ENCODE peak calls at places on chromosomes 1 and 21, in four cellular contexts. U is GM23248, P is fibroblast of lung, O is mesendoderm. S is an unnamed sample.

GRCh38 chr1:26581287-26581651 is 51.7 kb downstream of the RPS6KA1 start:
- DNase-seq in U (no peak), P (no peak), O (no peak), S (no peak)

GRCh38 chr1:38973659-38974437 is 17.2 kb upstream of the AKIRIN1 start:
- DNase-seq in U (no peak), P (no peak), O (no peak), S (no peak)

GRCh38 chr1:29408831-29409605 is 172.7 kb downstream of the PTPRU start:
- DNase-seq in U (no peak), P (no peak), O (no peak), S (no peak)

GRCh38 chr1:215005078-215005477 is 77.5 kb upstream of the KCNK2 start:
- DNase-seq in U (peak; percentile 68), P (no peak), O (no peak), S (peak; percentile 76)

GRCh38 chr1:47931395-47931794 is 65.8 kb downstream of the TRABD2B start:
- DNase-seq in U (no peak), P (no peak), O (peak; percentile 47), S (no peak)

GRCh38 chr21:46509760-46510159 is 51.1 kb downstream of the DIP2A start:
- DNase-seq in U (no peak), P (no peak), O (no peak), S (no peak)

GRCh38 chr1:13864760-13865159 is 164.8 kb downstream of the PRDM2 start:
- DNase-seq in U (peak; percentile 43), P (no peak), O (no peak), S (no peak)

GRCh38 chr21:31236528-31236927 is 107.5 kb downstream of the TIAM1 start:
- DNase-seq in U (peak; percentile 6), P (peak; percentile 63), O (no peak), S (no peak)

GRCh38 chr1:221839794-221840395 is 98.0 kb upstream of the DUSP10 start:
- DNase-seq in U (peak; percentile 86), P (peak; percentile 61), O (peak; percentile 40), S (peak; percentile 69)

GRCh38 chr1:154729031-154729442 is 121.1 kb upstream of the ADAR start:
- DNase-seq in U (peak; percentile 53), P (peak; percentile 68), O (peak; percentile 46), S (no peak)

GRCh38 chr1:245953876-245954660 is 553.0 kb downstream of the SMYD3 start:
- DNase-seq in U (peak; percentile 37), P (no peak), O (no peak), S (peak; percentile 51)

DNA sequence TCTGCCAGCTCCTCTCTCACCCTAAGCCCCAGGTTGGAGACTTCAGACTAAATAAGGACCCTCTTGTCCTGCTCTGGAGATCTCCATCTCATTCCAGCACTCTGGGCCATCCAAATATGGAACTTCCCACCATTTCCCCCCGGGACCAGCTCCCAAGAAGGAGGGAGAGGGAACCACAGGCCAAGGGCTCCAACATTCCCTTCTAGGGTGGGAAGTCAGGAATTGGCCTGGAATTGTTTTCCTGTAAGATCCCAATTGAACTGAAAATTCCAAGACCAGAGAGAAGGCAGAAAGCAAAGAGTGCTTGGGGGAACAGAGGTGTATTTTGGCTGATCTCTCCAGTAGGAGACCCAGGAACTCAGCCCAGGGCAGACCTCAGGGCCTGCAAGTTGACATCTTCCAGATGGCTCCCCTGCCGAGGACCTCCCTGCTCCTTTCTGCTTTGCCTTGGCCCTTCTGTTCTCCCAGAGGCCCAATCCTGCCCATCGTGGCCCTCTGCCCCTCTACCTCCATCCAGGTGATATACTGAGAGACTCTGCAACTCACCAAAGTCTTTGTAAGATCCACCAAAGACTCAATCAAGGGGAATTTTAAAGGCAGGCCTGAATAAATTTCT is 14.9 kb downstream of the CSRP1 start:
- DNase-seq in U (no peak), P (no peak), O (no peak), S (no peak)
- H3K9ac ChIP-seq in U (no peak overlapping the region), P (no peak overlapping the region), O (no peak overlapping the region), S (no peak overlapping the region)

GRCh38 chr1:183887826-183888819 is 83.2 kb downstream of the RGL1 start:
- DNase-seq in U (no peak), P (peak; percentile 86), O (no peak), S (no peak)
- H3K4me1 ChIP-seq in U (no peaks in the 10 kb centered on the region), P (peaks cover 4% of the 10 kb centered on the region), O (peaks cover 1% of the 10 kb centered on the region), S (peaks cover 28% of the 10 kb centered on the region)

GRCh38 chr1:55224729-55225128 is 9.6 kb upstream of the USP24 start:
- DNase-seq in U (no peak), P (no peak), O (no peak), S (no peak)

GRCh38 chr1:55222152-55222551 is 7.0 kb upstream of the USP24 start:
- DNase-seq in U (no peak), P (no peak), O (no peak), S (no peak)

GRCh38 chr1:55230654-55231053 is 15.5 kb upstream of the USP24 start:
- DNase-seq in U (no peak), P (peak; percentile 4), O (no peak), S (no peak)

DNA sequence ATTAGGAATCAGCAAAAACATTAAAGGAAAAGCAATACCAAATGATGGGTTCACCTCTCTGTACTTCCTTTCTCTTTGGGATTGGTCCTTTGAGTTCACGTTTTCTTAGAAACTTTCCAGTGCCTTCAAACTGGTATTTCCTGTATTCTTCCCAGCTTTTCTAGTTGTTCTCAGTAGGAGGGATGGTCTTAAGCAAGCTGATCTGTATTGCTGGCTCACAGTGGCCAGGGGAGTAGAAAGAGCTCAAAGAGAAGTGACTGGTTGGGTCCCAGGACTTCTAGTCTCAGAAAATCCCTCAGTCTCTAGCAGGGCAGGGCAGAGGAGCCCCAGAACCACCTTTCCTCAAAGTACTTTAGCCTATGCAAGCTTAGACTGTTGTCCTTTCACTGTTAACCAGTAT is 10.1 kb upstream of the USP24 start:
- DNase-seq in U (no peak), P (no peak), O (peak; percentile 69), S (no peak)
- H3K4me3 ChIP-seq in U (no peak overlapping the region), P (no peak overlapping the region), O (no peak overlapping the region), S (no peak overlapping the region)

GRCh38 chr1:182842265-182842664 is 3.1 kb downstream of the DHX9 start:
- DNase-seq in U (no peak), P (no peak), O (no peak), S (no peak)
- H3K9ac ChIP-seq in U (peak overlapping the region; percentile 87), P (no peak overlapping the region), O (peak overlapping the region; percentile 24), S (peak overlapping the region; percentile 42)

GRCh38 chr21:37372127-37372731 is 5.7 kb downstream of the DYRK1A start:
- DNase-seq in U (no peak), P (no peak), O (no peak), S (no peak)

GRCh38 chr21:37375866-37376574 is 9.4 kb downstream of the DYRK1A start:
- DNase-seq in U (no peak), P (no peak), O (no peak), S (no peak)

GRCh38 chr21:37371041-37371397 is 4.4 kb downstream of the DYRK1A start:
- DNase-seq in U (no peak), P (no peak), O (no peak), S (no peak)

GRCh38 chr21:37373539-37373938 is 7.0 kb downstream of the DYRK1A start:
- DNase-seq in U (no peak), P (no peak), O (no peak), S (no peak)

GRCh38 chr21:37374026-37374425 is 7.5 kb downstream of the DYRK1A start:
- DNase-seq in U (peak; percentile 51), P (peak; percentile 60), O (no peak), S (no peak)
- H3K4me1 ChIP-seq in U (peaks cover 54% of the 10 kb centered on the region), P (peaks cover 3% of the 10 kb centered on the region), O (peaks cover 5% of the 10 kb centered on the region), S (peaks cover 31% of the 10 kb centered on the region)

GRCh38 chr1:110212165-110213142 is 2.3 kb downstream of the KCNC4 start:
- DNase-seq in U (peak; percentile 41), P (peak; percentile 21), O (peak; percentile 45), S (no peak)
- H3K4me3 ChIP-seq in U (peak overlapping the region; percentile 83), P (no peak overlapping the region), O (peak overlapping the region; percentile 58), S (peak overlapping the region; percentile 47)

GRCh38 chr1:67200755-67201154 is 34.5 kb downstream of the IL23R start:
- DNase-seq in U (no peak), P (no peak), O (no peak), S (no peak)
- H3K9ac ChIP-seq in U (no peak overlapping the region), P (no peak overlapping the region), O (no peak overlapping the region), S (no peak overlapping the region)

GRCh38 chr1:91054780-91055481 is 33.1 kb upstream of the ZNF644 start:
- DNase-seq in U (no peak), P (no peak), O (no peak), S (no peak)
- H3K4me1 ChIP-seq in U (no peaks in the 10 kb centered on the region), P (no peaks in the 10 kb centered on the region), O (no peaks in the 10 kb centered on the region), S (no peaks in the 10 kb centered on the region)

DNA sequence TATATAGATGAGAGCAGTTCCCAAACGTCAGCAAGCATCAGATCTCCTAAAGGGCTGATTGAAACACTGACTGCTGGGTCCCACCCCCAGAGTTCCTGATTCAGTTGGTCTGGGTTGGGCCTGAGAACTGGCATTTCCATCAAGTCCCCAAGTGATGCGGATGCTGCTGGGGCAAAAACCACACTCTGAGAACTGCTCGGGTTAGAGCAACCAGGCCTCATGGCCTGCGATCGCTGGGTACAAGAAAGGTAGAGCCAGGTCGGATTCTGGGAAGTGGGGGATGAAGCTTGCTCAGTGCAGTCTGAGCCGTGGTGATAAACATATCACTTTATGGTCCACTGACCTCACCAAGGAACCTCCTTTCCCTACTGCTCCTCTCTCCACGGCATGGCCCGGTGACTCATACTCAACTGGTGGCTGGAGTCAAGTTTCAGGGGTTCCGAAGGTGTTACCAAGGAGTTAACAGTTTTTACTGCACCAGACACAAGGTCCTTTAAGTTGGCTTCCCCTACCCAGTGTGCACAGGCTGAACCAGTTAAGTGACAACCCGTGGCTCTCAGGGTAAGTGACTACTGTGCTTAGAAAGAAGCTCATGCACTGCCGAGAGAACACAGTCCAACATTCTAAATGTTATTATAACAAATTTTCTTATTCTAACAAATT is 153.5 kb downstream of the TGFBR3 start:
- DNase-seq in U (peak; percentile 91), P (peak; percentile 90), O (peak; percentile 65), S (peak; percentile 85)
- H3K4me3 ChIP-seq in U (no peak overlapping the region), P (no peak overlapping the region), O (no peak overlapping the region), S (no peak overlapping the region)

S was measured in adipocyte.